ENCODE peak calls at places on chromosomes 13 and 19, in ten cellular contexts. Q is NCI-H1417; N is activated CD4-positive, alpha-beta T cell treated with anti-CD3 and anti-CD28 coated beads, Interleukin-2, amount 50 U/mL, for 48 hours; T is tibial artery; F is uterus; K is ureter; C is GM03348; P is thoracic aorta; R is GM20000; L is NCI-H1436. W is an unnamed sample.

GRCh38 chr19:4409123-4409933 is 6.9 kb downstream of the CHAF1A start:
- DNase-seq in Q (no peak), N (no peak), T (no peak), F (no peak), K (no peak), C (no peak), P (no peak), R (no peak), L (no peak), W (no peak)

GRCh38 chr13:76023644-76024043 is 387.5 kb downstream of the LMO7 start:
- DNase-seq in Q (peak), N (no peak), T (no peak), F (no peak), K (no peak), C (no peak), P (no peak), R (no peak), L (no peak), W (no peak)

GRCh38 chr19:48654299-48655059 is 8.5 kb upstream of the CA11 start:
- DNase-seq in Q (peak), N (no peak), T (no peak), F (no peak), K (no peak), C (no peak), P (no peak), R (no peak), L (peak), W (no peak)

GRCh38 chr19:48249502-48250014 is 6.2 kb downstream of the CARD8 start:
- DNase-seq in Q (no peak), N (peak), T (peak), F (no peak), K (no peak), C (no peak), P (no peak), R (peak), L (no peak), W (peak)

GRCh38 chr13:29923554-29924481 is 73.4 kb upstream of the UBL3 start:
- DNase-seq in Q (peak), N (peak), T (peak), F (peak), K (peak), C (peak), P (peak), R (peak), L (no peak), W (peak)

GRCh38 chr13:79711631-79712030 is 230.7 kb downstream of the NDFIP2 start:
- DNase-seq in Q (no peak), N (no peak), T (no peak), F (no peak), K (no peak), C (no peak), P (no peak), R (no peak), L (no peak), W (no peak)

GRCh38 chr19:51333836-51334460 is 8.0 kb downstream of the VSIG10L start:
- DNase-seq in Q (no peak), N (no peak), T (no peak), F (no peak), K (no peak), C (no peak), P (no peak), R (no peak), L (peak), W (peak)

GRCh38 chr19:49850487-49851342 is at the start of gene PTOV1:
- DNase-seq in Q (peak), N (peak), T (peak), F (peak), K (peak), C (peak), P (peak), R (peak), L (peak), W (peak)

GRCh38 chr19:10701955-10702307 is 692 bp downstream of the QTRT1 start:
- DNase-seq in Q (peak), N (peak), T (no peak), F (no peak), K (no peak), C (no peak), P (no peak), R (peak), L (no peak), W (no peak)

GRCh38 chr13:54709546-54709945 is 1680.9 kb downstream of the OLFM4 start:
- DNase-seq in Q (no peak), N (no peak), T (no peak), F (no peak), K (no peak), C (no peak), P (no peak), R (no peak), L (no peak), W (no peak)

GRCh38 chr13:95643009-95643408 is 1.5 kb downstream of the DZIP1 start:
- DNase-seq in Q (no peak), N (no peak), T (no peak), F (no peak), K (no peak), C (no peak), P (no peak), R (no peak), L (no peak), W (no peak)

GRCh38 chr13:93004919-93005318 is 221.7 kb upstream of the GPC6 start:
- DNase-seq in Q (peak), N (no peak), T (no peak), F (no peak), K (no peak), C (no peak), P (no peak), R (no peak), L (no peak), W (no peak)

GRCh38 chr19:850221-850978 is 1.7 kb upstream of the ELANE start:
- DNase-seq in Q (peak), N (no peak), T (peak), F (peak), K (peak), C (peak), P (peak), R (no peak), L (no peak), W (no peak)

GRCh38 chr19:48928164-48929005 is 5.1 kb upstream of the DHDH start:
- DNase-seq in Q (no peak), N (no peak), T (no peak), F (no peak), K (no peak), C (no peak), P (no peak), R (no peak), L (no peak), W (no peak)

GRCh38 chr13:96036515-96036914 is 16.7 kb downstream of the UGGT2 start:
- DNase-seq in Q (no peak), N (no peak), T (no peak), F (no peak), K (no peak), C (no peak), P (no peak), R (no peak), L (no peak), W (no peak)

GRCh38 chr19:52110780-52111179 is 15.2 kb upstream of the ZNF841 start:
- DNase-seq in Q (no peak), N (no peak), T (no peak), F (no peak), K (no peak), C (no peak), P (no peak), R (no peak), L (no peak), W (no peak)

GRCh38 chr19:14507704-14508246 is 10.4 kb downstream of the DNAJB1 start:
- DNase-seq in Q (peak), N (no peak), T (no peak), F (no peak), K (no peak), C (peak), P (no peak), R (no peak), L (no peak), W (peak)

GRCh38 chr19:42191855-42192254 is 25.6 kb downstream of the DEDD2 start:
- DNase-seq in Q (peak), N (peak), T (no peak), F (no peak), K (peak), C (no peak), P (no peak), R (no peak), L (no peak), W (no peak)

GRCh38 chr19:47429140-47429793 is 9.9 kb upstream of the MEIS3 start:
- DNase-seq in Q (no peak), N (no peak), T (no peak), F (no peak), K (no peak), C (no peak), P (no peak), R (no peak), L (no peak), W (no peak)

GRCh38 chr19:3785464-3785937 is 680 bp downstream of the MATK start:
- DNase-seq in Q (peak), N (peak), T (no peak), F (no peak), K (no peak), C (no peak), P (no peak), R (no peak), L (no peak), W (no peak)

GRCh38 chr19:4715529-4716221 is 8.0 kb downstream of the DPP9 start:
- DNase-seq in Q (no peak), N (no peak), T (no peak), F (no peak), K (no peak), C (no peak), P (no peak), R (no peak), L (no peak), W (no peak)

GRCh38 chr13:106350208-106350607 is 185.3 kb downstream of the EFNB2 start:
- DNase-seq in Q (peak), N (no peak), T (no peak), F (no peak), K (no peak), C (no peak), P (no peak), R (no peak), L (no peak), W (no peak)

GRCh38 chr13:85266331-85266730 is 532.9 kb downstream of the SLITRK6 start:
- DNase-seq in Q (peak), N (no peak), T (no peak), F (no peak), K (no peak), C (no peak), P (no peak), R (no peak), L (no peak), W (no peak)

GRCh38 chr19:5143471-5144411 is 174.8 kb downstream of the KDM4B start:
- DNase-seq in Q (no peak), N (no peak), T (no peak), F (no peak), K (no peak), C (no peak), P (no peak), R (no peak), L (no peak), W (no peak)

GRCh38 chr19:35459414-35460082 is 11.5 kb downstream of the FFAR2 start:
- DNase-seq in Q (no peak), N (no peak), T (no peak), F (peak), K (no peak), C (no peak), P (no peak), R (no peak), L (no peak), W (peak)

GRCh38 chr13:62626771-62627170 is 1211.1 kb upstream of the PCDH20 start:
- DNase-seq in Q (no peak), N (no peak), T (no peak), F (no peak), K (no peak), C (no peak), P (no peak), R (peak), L (no peak), W (no peak)